ENCODE peak calls at places on chromosomes 1 and 21, in six cellular contexts. G, R, U, M, I and A are unnamed samples.

GRCh38 chr1:92065042-92065441 is 10.2 kb downstream of the SETSIP start:
- DNase-seq in G (no peak), R (peak), I (peak), M (no peak), U (no peak), A (no peak)

GRCh38 chr1:209220048-209220524 is 363.4 kb upstream of the CAMK1G start:
- DNase-seq in I (no peak), U (no peak), M (no peak), R (peak), G (no peak), A (no peak)

GRCh38 chr21:46624050-46624449 is 11.4 kb upstream of the PRMT2 start:
- DNase-seq in G (no peak), R (no peak), I (no peak), U (no peak), M (no peak), A (no peak)

GRCh38 chr1:176073524-176074157 is 133.4 kb downstream of the COP1 start:
- DNase-seq in I (peak), U (peak), R (peak), M (peak), G (no peak), A (peak)

GRCh38 chr1:224333309-224333926 is 3.4 kb upstream of the NVL start:
- DNase-seq in G (no peak), I (peak), R (peak), M (peak), U (peak), A (peak)

GRCh38 chr1:63669151-63669961 is 76.1 kb downstream of the PGM1 start:
- DNase-seq in U (no peak), I (no peak), R (no peak), G (no peak), M (no peak), A (no peak)

GRCh38 chr1:112698366-112699310 is 8.3 kb downstream of the RHOC start:
- DNase-seq in U (no peak), R (no peak), I (peak), M (peak), G (no peak), A (no peak)

GRCh38 chr1:240242601-240243144 is 151.0 kb downstream of the FMN2 start:
- DNase-seq in R (peak), U (no peak), I (no peak), M (no peak), G (no peak), A (no peak)

GRCh38 chr1:9289090-9289534 is 3.6 kb upstream of the SPSB1 start:
- DNase-seq in U (peak), I (peak), M (peak), R (no peak), G (peak), A (peak)

GRCh38 chr21:44845418-44846200 is 27.7 kb upstream of the SUMO3 start:
- DNase-seq in U (no peak), I (peak), G (peak), R (peak), M (peak), A (no peak)

GRCh38 chr1:22018583-22019559 is 17.4 kb downstream of the CELA3A start:
- DNase-seq in I (no peak), U (peak), M (no peak), G (no peak), R (no peak), A (no peak)

GRCh38 chr1:248622491-248623106 is 12.3 kb downstream of the OR2T11 start:
- DNase-seq in R (peak), M (peak), I (peak), G (no peak), U (no peak), A (peak)

GRCh38 chr1:93979718-93980319 is 70.6 kb upstream of the GCLM start:
- DNase-seq in I (peak), U (no peak), M (no peak), G (no peak), R (no peak), A (no peak)

GRCh38 chr1:154970631-154971340 is at the start of gene SHC1:
- DNase-seq in U (no peak), I (peak), R (peak), M (peak), G (peak), A (no peak)

GRCh38 chr1:80218112-80218511 is 1211.6 kb upstream of the ADGRL4 start:
- DNase-seq in G (no peak), I (peak), R (peak), M (no peak), U (no peak), A (peak)

GRCh38 chr1:59697138-59697811 is 117.5 kb upstream of the HOOK1 start:
- DNase-seq in R (no peak), I (peak), U (no peak), G (no peak), M (no peak), A (no peak)

GRCh38 chr1:117812868-117813511 is 116.4 kb downstream of the GDAP2 start:
- DNase-seq in M (no peak), R (no peak), G (no peak), I (peak), U (no peak), A (no peak)

GRCh38 chr1:153337980-153338853 is 10.4 kb downstream of the PGLYRP4 start:
- DNase-seq in U (no peak), R (no peak), I (no peak), M (no peak), G (no peak), A (no peak)

GRCh38 chr1:208438262-208438661 is 194.1 kb upstream of the PLXNA2 start:
- DNase-seq in I (no peak), M (no peak), U (no peak), G (no peak), R (no peak), A (no peak)

GRCh38 chr1:43367904-43368645 is at the start of gene ELOVL1:
- DNase-seq in R (peak), U (peak), G (peak), M (peak), I (peak), A (peak)

GRCh38 chr1:163730366-163730765 is 408.6 kb downstream of the NUF2 start:
- DNase-seq in G (no peak), I (no peak), M (no peak), U (no peak), R (no peak), A (no peak)

GRCh38 chr1:72186733-72187307 is 95.5 kb downstream of the NEGR1 start:
- DNase-seq in M (no peak), G (no peak), I (peak), U (no peak), R (peak), A (no peak)

GRCh38 chr1:70762386-70762785 is 285.2 kb downstream of the PTGER3 start:
- DNase-seq in U (no peak), I (no peak), G (no peak), M (no peak), R (no peak), A (no peak)

GRCh38 chr1:88538222-88538899 is 145.7 kb upstream of the PKN2 start:
- DNase-seq in U (no peak), G (no peak), R (no peak), M (no peak), I (no peak), A (no peak)

GRCh38 chr1:13922440-13922839 is 222.5 kb downstream of the PRDM2 start:
- DNase-seq in U (no peak), G (no peak), R (no peak), M (no peak), I (no peak), A (no peak)

GRCh38 chr1:36743286-36744005 is 260.7 kb upstream of the CSF3R start:
- DNase-seq in I (no peak), R (no peak), U (no peak), G (no peak), M (no peak), A (no peak)

GRCh38 chr1:210715072-210715471 is 386.4 kb downstream of the HHAT start:
- DNase-seq in R (no peak), M (no peak), U (no peak), G (no peak), I (no peak), A (no peak)

GRCh38 chr1:17419626-17420328 is 19.7 kb downstream of the RCC2 start:
- DNase-seq in R (peak), M (peak), I (no peak), G (peak), U (no peak), A (no peak)

GRCh38 chr1:32231843-32232432 is 9.7 kb downstream of the EIF3I start:
- DNase-seq in U (no peak), G (no peak), M (no peak), R (no peak), I (no peak), A (no peak)

GRCh38 chr21:37422382-37422781 is 55.8 kb downstream of the DYRK1A start:
- DNase-seq in G (no peak), M (no peak), I (no peak), U (no peak), R (no peak), A (no peak)
- TF ChIP-seq SIN3A in G (no peak), M (no peak), I (no peak), U (no peak), R (no peak), A (no peak)

GRCh38 chr1:38586993-38587646 is 272.5 kb downstream of the RRAGC start:
- DNase-seq in R (peak), G (peak), U (peak), I (peak), M (peak), A (peak)
- TF ChIP-seq MAX in R (no peak), G (peak), U (peak), I (no peak), M (no peak), A (no peak)

GRCh38 chr1:231064418-231064817 is 24.4 kb upstream of the FAM89A start:
- DNase-seq in R (no peak), M (no peak), I (no peak), U (no peak), G (no peak), A (no peak)

GRCh38 chr1:231062500-231063270 is 22.6 kb upstream of the FAM89A start:
- DNase-seq in G (no peak), R (no peak), U (no peak), M (no peak), I (no peak), A (no peak)

GRCh38 chr1:231069333-231069732 is 29.3 kb upstream of the FAM89A start:
- DNase-seq in I (no peak), U (no peak), G (no peak), M (no peak), R (no peak), A (no peak)

GRCh38 chr1:231068772-231069171 is 28.7 kb upstream of the FAM89A start:
- DNase-seq in G (no peak), U (no peak), R (no peak), M (no peak), I (no peak), A (no peak)

GRCh38 chr1:231065510-231066241 is 25.6 kb upstream of the FAM89A start:
- DNase-seq in U (no peak), I (no peak), M (peak), G (no peak), R (no peak), A (no peak)
- TF ChIP-seq SIN3A in U (no peak), I (no peak), M (no peak), G (no peak), R (no peak), A (no peak)

GRCh38 chr1:30374400-30375070 is 348.9 kb downstream of the MATN1 start:
- DNase-seq in M (no peak), U (no peak), I (no peak), G (peak), R (no peak), A (no peak)

GRCh38 chr1:30371179-30371788 is 352.1 kb downstream of the MATN1 start:
- DNase-seq in R (no peak), M (no peak), U (no peak), I (no peak), G (peak), A (no peak)

GRCh38 chr1:30372792-30373433 is 350.5 kb downstream of the MATN1 start:
- DNase-seq in R (no peak), I (no peak), M (no peak), U (no peak), G (peak), A (no peak)

GRCh38 chr1:30373471-30374399 is 349.6 kb downstream of the MATN1 start:
- DNase-seq in U (no peak), G (peak), R (no peak), I (no peak), M (no peak), A (no peak)

GRCh38 chr1:30371888-30372791 is 351.2 kb downstream of the MATN1 start:
- DNase-seq in I (no peak), G (peak), U (no peak), M (no peak), R (no peak), A (no peak)
- TF ChIP-seq MAX in I (no peak), G (no peak), U (no peak), M (no peak), R (no peak), A (no peak)

DNA sequence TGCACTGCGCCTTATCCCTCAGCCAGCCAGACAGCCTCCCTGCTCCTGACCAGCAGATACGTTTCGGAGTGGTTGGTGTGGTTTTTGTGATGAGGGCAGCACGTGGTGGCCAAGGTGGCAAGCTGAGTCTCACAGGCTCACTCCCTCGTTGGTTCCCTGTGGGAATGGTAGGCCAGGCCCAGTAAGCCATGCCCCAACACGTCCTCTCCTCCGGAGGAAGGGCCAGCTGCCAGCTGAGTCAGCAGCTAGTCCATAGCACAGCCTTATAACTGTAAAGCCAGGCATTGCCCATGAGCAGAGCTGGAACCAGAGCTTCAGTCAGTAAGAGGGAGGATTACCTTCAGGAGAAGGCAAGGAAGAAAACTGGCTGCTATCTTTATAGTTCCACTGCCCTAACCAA is 29.5 kb downstream of the SZRD1 start:
- DNase-seq in R (no peak), M (no peak), U (no peak), I (no peak), G (no peak), A (no peak)
- TF ChIP-seq SIN3A in R (no peak), M (no peak), U (no peak), I (no peak), G (no peak), A (no peak)

DNA sequence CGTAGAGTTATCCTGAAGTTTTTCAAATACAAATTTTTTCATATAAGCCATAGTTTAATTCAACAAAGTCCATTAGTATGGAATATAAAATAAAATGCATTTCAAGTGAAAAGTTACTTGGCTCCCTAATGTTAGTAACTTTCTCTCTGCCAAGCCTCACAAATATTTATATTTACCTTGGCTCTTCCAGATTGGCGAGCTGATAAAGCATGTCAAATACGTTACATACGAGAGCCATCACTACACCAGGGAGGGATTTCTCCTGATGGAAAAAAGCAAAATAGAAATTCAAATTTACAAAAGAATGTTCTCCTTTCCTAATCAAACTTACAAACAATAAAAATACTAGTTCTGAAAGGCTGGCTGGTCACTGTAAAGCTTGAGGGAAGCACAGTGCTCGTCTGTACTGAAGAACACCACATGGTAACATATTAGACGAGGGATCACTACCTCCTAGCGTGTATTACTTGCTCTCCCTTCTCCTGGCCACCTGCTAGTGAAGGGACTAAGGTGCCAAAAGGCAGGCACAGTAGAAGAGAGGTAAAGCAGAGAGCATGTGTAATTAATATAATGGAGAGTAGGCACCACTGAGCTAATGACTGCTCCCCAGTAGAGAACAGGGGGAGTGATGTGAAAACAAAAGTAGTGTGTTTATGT is 80.9 kb downstream of the USP24 start:
- DNase-seq in R (no peak), I (no peak), U (no peak), M (no peak), G (no peak), A (no peak)
- TF ChIP-seq MAX in R (no peak), I (no peak), U (no peak), M (no peak), G (no peak), A (no peak)

GRCh38 chr1:45035631-45036301 is 23.7 kb downstream of the UROD start:
- DNase-seq in G (no peak), I (no peak), U (no peak), R (no peak), M (peak), A (no peak)

GRCh38 chr1:45038240-45038639 is 26.2 kb downstream of the UROD start:
- DNase-seq in R (no peak), G (no peak), U (no peak), I (no peak), M (no peak), A (no peak)

GRCh38 chr1:45040297-45040696 is 28.2 kb downstream of the UROD start:
- DNase-seq in R (no peak), U (no peak), G (no peak), M (no peak), I (no peak), A (no peak)

GRCh38 chr1:45038661-45039364 is 26.8 kb downstream of the UROD start:
- DNase-seq in G (no peak), I (peak), M (peak), U (no peak), R (no peak), A (no peak)

DNA sequence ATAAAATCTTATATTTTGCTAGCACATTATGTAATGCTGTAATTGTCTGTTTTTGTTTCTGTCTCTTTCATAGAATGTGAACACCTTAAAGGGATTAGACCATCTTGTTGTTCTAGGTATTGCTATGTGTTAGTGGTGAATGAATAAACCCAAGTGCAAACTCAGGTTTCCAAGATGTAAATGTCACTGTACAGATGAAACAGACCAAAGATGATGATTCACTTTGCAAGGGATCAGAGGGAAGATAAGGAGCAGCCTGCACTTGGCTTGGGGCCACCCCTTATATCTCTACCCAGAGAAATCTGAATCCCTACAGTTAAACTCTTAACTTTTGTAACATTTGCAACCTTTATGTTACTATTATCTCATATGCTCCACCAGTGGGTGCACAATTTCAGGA is 25.4 kb downstream of the UROD start:
- DNase-seq in G (no peak), R (peak), I (no peak), M (peak), U (no peak), A (no peak)
- TF ChIP-seq SIN3A in G (no peak), R (no peak), I (no peak), M (no peak), U (no peak), A (no peak)

GRCh38 chr1:234768569-234769283 is 158.7 kb upstream of the IRF2BP2 start:
- DNase-seq in R (no peak), U (no peak), M (no peak), I (peak), G (no peak), A (no peak)

GRCh38 chr1:234768171-234768568 is 158.2 kb upstream of the IRF2BP2 start:
- DNase-seq in I (peak), U (peak), G (no peak), M (no peak), R (no peak), A (no peak)

GRCh38 chr1:234770031-234770795 is 160.2 kb upstream of the IRF2BP2 start:
- DNase-seq in G (no peak), U (no peak), R (peak), I (no peak), M (no peak), A (no peak)

GRCh38 chr1:234770924-234771540 is 161.1 kb upstream of the IRF2BP2 start:
- DNase-seq in M (no peak), U (no peak), I (no peak), R (no peak), G (no peak), A (no peak)

DNA sequence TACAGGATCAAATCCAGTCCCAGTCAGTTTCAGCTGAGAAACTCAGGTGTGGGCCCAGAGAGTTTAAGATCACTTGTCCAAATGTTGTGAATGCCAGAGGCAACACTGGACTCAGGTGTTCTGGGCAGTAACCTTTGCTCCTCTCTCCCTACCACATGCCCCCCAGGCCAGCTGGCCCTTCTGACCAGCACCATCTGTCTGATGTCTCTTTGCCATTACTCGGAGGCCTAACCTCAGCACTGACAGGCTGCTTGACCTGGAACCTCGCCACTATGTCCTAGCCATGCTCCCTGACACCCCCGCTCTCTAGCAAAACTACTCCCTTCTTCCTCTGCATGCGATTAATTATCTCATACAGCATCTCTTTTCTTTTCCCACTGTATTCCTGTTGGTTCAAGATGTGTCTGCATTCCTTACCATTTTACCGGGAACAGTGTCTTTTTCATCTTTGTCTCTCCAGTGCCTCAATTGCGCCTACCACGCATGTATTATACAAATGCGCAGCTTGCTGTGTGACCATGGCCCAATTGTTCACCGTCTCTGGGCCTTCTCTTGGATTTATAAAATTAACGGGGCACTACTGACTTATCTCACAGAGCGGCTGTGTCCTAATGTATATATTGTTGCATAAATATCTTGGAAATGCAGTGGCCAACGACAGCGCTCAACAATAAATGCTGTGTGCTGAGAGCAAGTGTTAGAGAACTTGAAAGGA is 159.5 kb upstream of the IRF2BP2 start:
- DNase-seq in M (no peak), R (no peak), I (no peak), G (no peak), U (no peak), A (no peak)
- TF ChIP-seq MAX in M (no peak), R (no peak), I (no peak), G (no peak), U (no peak), A (no peak)

GRCh38 chr1:25977816-25978215 is 20.0 kb downstream of the PAFAH2 start:
- DNase-seq in G (no peak), M (no peak), I (no peak), U (no peak), R (no peak), A (no peak)

GRCh38 chr1:25971882-25972180 is 26.0 kb downstream of the PAFAH2 start:
- DNase-seq in R (no peak), M (no peak), G (no peak), I (no peak), U (no peak), A (no peak)

GRCh38 chr1:25971044-25971881 is 26.6 kb downstream of the PAFAH2 start:
- DNase-seq in M (no peak), I (no peak), G (no peak), U (no peak), R (no peak), A (no peak)

GRCh38 chr1:25978404-25978803 is 19.5 kb downstream of the PAFAH2 start:
- DNase-seq in R (no peak), I (no peak), M (no peak), U (no peak), G (no peak), A (no peak)

GRCh38 chr1:25973610-25974355 is 24.1 kb downstream of the PAFAH2 start:
- DNase-seq in R (no peak), I (no peak), G (no peak), U (no peak), M (no peak), A (no peak)
- TF ChIP-seq SIN3A in R (no peak), I (no peak), G (no peak), U (no peak), M (no peak), A (no peak)